ENCODE peak calls at places on chromosomes 2 and 18, in seven cellular contexts. D is kidney, Z is HL-60, V is tibial artery, C is neural progenitor cell, P is A549, H is cardiac muscle cell. T is an unnamed sample.

GRCh38 chr2:14587119-14587518 is 45.4 kb upstream of the LRATD1 start:
- DNase-seq in C (no peak), D (no peak), V (no peak), H (no peak), Z (no peak), P (no peak), T (peak; percentile 66)

GRCh38 chr2:85179541-85179940 is 46.3 kb downstream of the TCF7L1 start:
- DNase-seq in D (no peak), P (no peak), H (no peak), V (no peak), Z (no peak), C (peak; percentile 50), T (no peak)

GRCh38 chr2:136207030-136207623 is 89.2 kb upstream of the CXCR4 start:
- DNase-seq in D (no peak), Z (peak; percentile 90), V (peak; percentile 67), P (no peak), C (no peak), H (no peak), T (no peak)

GRCh38 chr2:48587560-48587959 is 30.1 kb upstream of the GTF2A1L start:
- DNase-seq in P (no peak), H (no peak), V (no peak), Z (no peak), C (no peak), D (no peak), T (no peak)

GRCh38 chr2:164061129-164061746 is 325.4 kb upstream of the FIGN start:
- DNase-seq in H (peak; percentile 60), P (peak; percentile 29), V (no peak), Z (peak; percentile 22), D (no peak), C (peak; percentile 76), T (peak; percentile 16)

GRCh38 chr2:234952270-234953115 is 676 bp downstream of the SH3BP4 start:
- DNase-seq in V (peak; percentile 66), P (peak; percentile 20), Z (no peak), D (peak; percentile 74), C (peak; percentile 66), H (no peak), T (no peak)

GRCh38 chr2:56687169-56687568 is 503.4 kb downstream of the CCDC85A start:
- DNase-seq in D (no peak), V (no peak), H (peak; percentile 27), Z (no peak), P (no peak), C (no peak), T (peak; percentile 1)

GRCh38 chr18:57970356-57971095 is 73.5 kb upstream of the NEDD4L start:
- DNase-seq in D (no peak), C (peak; percentile 36), V (no peak), P (peak; percentile 27), H (no peak), Z (no peak), T (no peak)

GRCh38 chr2:16261071-16261470 is 320.7 kb downstream of the MYCN start:
- DNase-seq in P (no peak), C (no peak), V (no peak), H (no peak), Z (no peak), D (no peak), T (no peak)

GRCh38 chr2:205706769-205707375 is 24.6 kb downstream of the NRP2 start:
- DNase-seq in H (peak; percentile 89), P (peak; percentile 77), Z (peak; percentile 51), V (peak; percentile 83), C (no peak), D (peak; percentile 89), T (no peak)

GRCh38 chr18:49081511-49082146 is 130.9 kb upstream of the SMAD7 start:
- DNase-seq in P (no peak), V (no peak), C (no peak), H (no peak), D (no peak), Z (no peak), T (no peak)

GRCh38 chr2:150880986-150881385 is 380.7 kb downstream of the RBM43 start:
- DNase-seq in V (no peak), C (peak; percentile 3), P (no peak), Z (no peak), H (no peak), D (no peak), T (no peak)

GRCh38 chr2:49973917-49974368 is 819.6 kb upstream of the FSHR start:
- DNase-seq in P (peak; percentile 64), H (peak; percentile 60), C (peak; percentile 82), Z (peak; percentile 9), V (no peak), D (peak; percentile 75), T (peak; percentile 20)

GRCh38 chr2:46569766-46570165 is 90.4 kb downstream of the TMEM247 start:
- DNase-seq in H (no peak), P (no peak), C (no peak), V (no peak), D (no peak), Z (no peak), T (no peak)

GRCh38 chr2:150700731-150701130 is 213.3 kb upstream of the RND3 start:
- DNase-seq in V (no peak), H (no peak), C (no peak), D (no peak), P (no peak), Z (no peak), T (no peak)

GRCh38 chr2:133568172-133568571 is at the start of gene NCKAP5:
- DNase-seq in Z (no peak), V (no peak), D (peak; percentile 47), P (peak; percentile 42), C (peak; percentile 57), H (peak; percentile 47), T (no peak)

GRCh38 chr2:179636995-179637394 is 224.4 kb downstream of the ZNF385B start:
- DNase-seq in Z (no peak), H (no peak), P (no peak), C (no peak), D (no peak), V (no peak), T (no peak)

GRCh38 chr2:109135572-109136185 is 6.7 kb downstream of the SH3RF3 start:
- DNase-seq in P (no peak), H (peak; percentile 34), C (peak; percentile 90), D (no peak), V (no peak), Z (no peak), T (no peak)

GRCh38 chr18:79365701-79366100 is 30.0 kb upstream of the NFATC1 start:
- DNase-seq in C (no peak), Z (no peak), D (no peak), H (no peak), V (no peak), P (no peak), T (no peak)

DNA sequence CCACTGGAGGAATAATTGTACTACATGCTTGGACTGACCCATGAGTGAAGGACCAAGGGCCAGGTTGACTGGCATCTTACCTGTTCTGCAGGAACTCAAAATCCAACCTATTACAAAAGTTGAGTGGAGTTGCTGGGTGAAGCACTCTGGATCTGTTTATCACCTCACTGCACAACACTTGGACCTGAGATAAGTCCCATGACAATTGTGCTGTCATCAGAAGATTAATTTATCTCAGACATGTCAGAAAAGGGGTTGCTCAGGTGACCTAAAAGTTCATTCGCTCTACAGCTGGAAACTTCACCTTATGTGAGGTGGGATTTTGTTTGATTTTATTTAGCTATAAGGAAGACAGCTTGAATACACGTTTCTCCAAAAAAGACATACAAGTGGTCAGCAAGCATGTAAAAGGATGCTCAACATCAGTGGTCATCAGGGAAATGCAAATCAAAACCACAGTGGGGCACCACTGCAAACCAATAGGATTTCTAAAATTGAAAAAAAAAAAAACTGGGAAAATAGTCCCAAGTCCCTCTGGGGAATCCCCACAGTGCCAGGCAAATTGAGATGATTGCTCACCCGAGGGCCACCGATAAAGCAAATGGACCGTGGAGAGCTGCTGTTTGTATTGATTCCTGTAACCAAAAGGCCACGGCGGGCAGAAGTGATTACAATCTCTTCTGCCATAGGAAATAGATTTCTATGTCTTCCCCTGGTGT is 65.8 kb upstream of the SLC35F5 start:
- DNase-seq in Z (no peak), C (no peak), D (no peak), P (no peak), V (no peak), H (no peak), T (no peak)
- TF ChIP-seq CTCF in Z (no peak), C (no peak), D (no peak), P (no peak), V (no peak), H (no peak), T (no peak)

DNA sequence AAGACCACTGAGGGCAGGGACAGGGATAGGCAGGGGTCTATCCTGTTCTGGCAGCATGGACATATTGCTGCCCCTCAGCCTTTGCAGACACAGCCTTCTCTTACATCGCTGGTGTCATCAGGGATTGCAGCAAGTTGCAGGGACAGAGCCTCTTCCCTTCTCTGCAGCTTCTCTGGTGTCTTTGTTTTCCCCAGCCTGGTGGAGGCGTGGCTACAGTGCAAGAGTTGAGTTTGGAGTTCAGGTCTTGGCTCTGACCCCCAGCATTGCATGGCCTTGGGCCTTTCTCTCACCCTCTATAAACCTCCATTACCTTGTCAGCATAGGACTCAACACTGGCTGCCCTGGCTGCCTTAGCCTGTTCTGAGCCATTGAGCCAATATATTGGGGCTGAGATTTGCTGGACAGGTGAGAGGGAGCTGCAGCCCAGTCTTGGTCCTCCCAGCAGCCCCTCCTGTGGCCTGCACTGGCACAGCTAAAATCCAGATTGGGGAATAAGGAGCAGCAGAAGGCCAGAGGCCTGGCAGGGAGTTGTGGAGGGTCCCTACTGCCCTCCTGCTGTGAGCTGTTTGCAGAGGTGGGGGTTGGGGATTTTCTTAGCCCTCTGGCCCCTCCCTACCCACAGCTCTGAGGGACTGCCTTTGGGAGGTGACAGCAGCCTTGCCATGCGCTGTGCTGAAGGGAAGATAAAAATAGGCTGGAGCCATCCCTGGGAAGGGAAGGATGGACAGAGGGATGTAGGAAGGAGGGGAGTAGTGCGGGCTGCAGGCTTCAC is 22.8 kb downstream of the EHD3 start:
- DNase-seq in V (no peak), C (peak; percentile 34), D (no peak), P (no peak), H (no peak), Z (no peak), T (no peak)
- H3K27ac ChIP-seq in V (no peak overlapping the region), C (no peak overlapping the region), D (no peak overlapping the region), P (no peak overlapping the region), H (no peak overlapping the region), Z (no peak overlapping the region), T (no peak overlapping the region)

GRCh38 chr18:39751926-39752325 is 2186.3 kb upstream of the CELF4 start:
- DNase-seq in P (no peak), H (no peak), Z (no peak), C (no peak), V (no peak), D (no peak), T (no peak)
- TF ChIP-seq CTCF in P (no peak), H (no peak), Z (no peak), C (no peak), V (no peak), D (no peak), T (no peak)

DNA sequence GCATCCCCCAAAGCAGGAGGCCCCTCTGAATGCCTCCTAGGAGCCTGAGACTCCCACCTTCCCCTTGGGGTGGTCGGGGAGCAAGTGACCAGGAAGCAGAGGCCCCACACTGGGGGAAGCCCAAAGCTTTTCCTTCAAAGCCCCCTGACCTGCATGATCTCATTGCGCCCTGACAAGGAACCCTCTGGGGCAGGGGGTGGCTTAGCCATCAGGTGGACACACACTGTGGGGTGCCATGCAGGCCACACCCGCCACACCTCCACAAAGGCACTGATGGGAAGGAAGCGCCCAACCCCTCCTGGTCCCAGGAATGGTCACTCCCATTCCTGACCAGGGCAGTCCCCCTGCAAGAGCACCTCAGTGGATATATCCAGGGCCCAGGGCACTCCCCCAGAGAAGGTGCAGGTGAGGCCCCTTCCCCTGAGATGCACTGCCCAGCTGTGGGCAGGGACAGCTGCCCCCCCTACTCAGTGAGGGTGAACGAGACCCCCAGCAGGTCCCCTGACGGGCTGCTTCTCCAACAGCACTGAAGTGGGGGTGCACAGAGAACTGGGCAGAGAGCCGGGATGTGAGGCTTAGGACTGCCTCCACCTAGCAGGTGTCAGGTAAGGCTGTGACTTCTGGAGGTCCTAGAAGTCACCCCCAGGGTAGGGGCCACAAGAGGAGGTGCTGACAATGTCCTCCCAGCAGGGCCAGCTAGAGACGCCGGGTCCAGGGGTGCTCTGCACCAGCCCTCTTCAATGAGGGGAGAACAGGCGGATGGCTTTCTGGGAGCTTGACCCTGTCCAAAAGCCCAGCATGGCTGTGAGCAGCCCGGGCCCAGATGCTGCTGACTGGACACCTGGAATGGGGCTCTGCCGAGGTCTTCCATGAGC is 31.5 kb downstream of the HS6ST1 start:
- DNase-seq in C (no peak), V (no peak), D (peak; percentile 71), P (no peak), H (no peak), Z (no peak), T (no peak)
- H3K27ac ChIP-seq in C (no peak overlapping the region), V (no peak overlapping the region), D (peak overlapping the region; percentile 14), P (no peak overlapping the region), H (no peak overlapping the region), Z (no peak overlapping the region), T (no peak overlapping the region)